ENCODE peak calls at places on chromosomes 4 and X, in seven cellular contexts. D is H9, M is IMR-90, X is H1, R is mesendoderm, F is neuronal stem cell, A is mesenchymal stem cell. G is an unnamed sample. For H3K79me1, the result is how much of the 10 kb centered on the place peaks cover.

GRCh38 chrX:17595456-17596035 is 141.7 kb upstream of the SCML1 start:
- DNase-seq in D (no peak), M (peak), X (no peak), R (no peak), F (no peak), A (peak), G (no peak)

GRCh38 chrX:130741151-130741550 is 161.9 kb downstream of the ENOX2 start:
- DNase-seq in D (no peak), M (no peak), X (no peak), R (no peak), F (no peak), A (no peak), G (peak)

GRCh38 chr4:33649015-33649414 is 2595.3 kb downstream of the ARAP2 start:
- DNase-seq in D (no peak), M (peak), X (no peak), R (peak), F (no peak), A (peak), G (no peak)

GRCh38 chr4:125060376-125060775 is 254.4 kb upstream of the FAT4 start:
- DNase-seq in D (no peak), M (no peak), X (no peak), R (no peak), F (no peak), A (no peak), G (no peak)

GRCh38 chrX:151745651-151746050 is 11.1 kb downstream of the CNGA2 start:
- DNase-seq in D (peak), M (no peak), X (no peak), R (no peak), F (no peak), A (no peak), G (no peak)

GRCh38 chrX:44903107-44903506 is 30.1 kb downstream of the KDM6A start:
- DNase-seq in D (no peak), M (peak), X (no peak), R (peak), F (no peak), A (peak), G (peak)

GRCh38 chrX:28472926-28473325 is 114.3 kb upstream of the IL1RAPL1 start:
- DNase-seq in D (no peak), M (no peak), X (no peak), R (no peak), F (no peak), A (no peak), G (no peak)

GRCh38 chr4:183182873-183183725 is 84.0 kb downstream of the WWC2 start:
- DNase-seq in D (peak), M (peak), X (peak), R (peak), F (peak), A (peak), G (peak)

GRCh38 chr4:184282895-184283654 is 65.4 kb upstream of the ENPP6 start:
- DNase-seq in D (no peak), M (no peak), X (no peak), R (no peak), F (no peak), A (no peak), G (no peak)

GRCh38 chrX:12360991-12361598 is 222.8 kb downstream of the FRMPD4 start:
- DNase-seq in D (no peak), M (peak), X (no peak), R (no peak), F (no peak), A (no peak), G (no peak)

GRCh38 chr4:965766-966134 is 7.6 kb downstream of the DGKQ start:
- DNase-seq in D (no peak), M (no peak), X (no peak), R (no peak), F (no peak), A (no peak), G (no peak)

GRCh38 chr4:148056879-148057278 is 325.0 kb downstream of the ARHGAP10 start:
- DNase-seq in D (peak), M (peak), X (peak), R (peak), F (no peak), A (peak), G (peak)

GRCh38 chrX:130810561-130810960 is 92.4 kb downstream of the ENOX2 start:
- DNase-seq in D (no peak), M (no peak), X (no peak), R (no peak), F (no peak), A (no peak), G (no peak)

GRCh38 chrX:66164470-66164869 is 423 bp downstream of the HEPH start:
- DNase-seq in D (no peak), M (no peak), X (no peak), R (peak), F (peak), A (no peak), G (no peak)

GRCh38 chr4:140637836-140638235 is 69.1 kb upstream of the UCP1 start:
- DNase-seq in D (peak), M (no peak), X (no peak), R (peak), F (no peak), A (no peak), G (peak)

GRCh38 chr4:20086067-20086466 is 165.6 kb upstream of the SLIT2 start:
- DNase-seq in D (no peak), M (no peak), X (no peak), R (no peak), F (no peak), A (no peak), G (no peak)

GRCh38 chr4:1463088-1463926 is 57.1 kb upstream of the NKX1-1 start:
- DNase-seq in D (no peak), M (peak), X (no peak), R (no peak), F (no peak), A (peak), G (no peak)

GRCh38 chr4:38382492-38382891 is 281.5 kb upstream of the KLF3 start:
- DNase-seq in D (no peak), M (no peak), X (no peak), R (peak), F (no peak), A (peak), G (no peak)

GRCh38 chr4:129364747-129365452 is 268.9 kb downstream of the C4orf33 start:
- DNase-seq in D (no peak), M (no peak), X (no peak), R (no peak), F (no peak), A (no peak), G (no peak)

GRCh38 chrX:115047715-115048114 is 30.3 kb upstream of the IL13RA2 start:
- DNase-seq in D (no peak), M (no peak), X (no peak), R (no peak), F (no peak), A (no peak), G (peak)

GRCh38 chr4:88738146-88738545 is 40.5 kb upstream of the NAP1L5 start:
- DNase-seq in D (no peak), M (no peak), X (no peak), R (no peak), F (no peak), A (no peak), G (no peak)

GRCh38 chr4:39476181-39476873 is 17.5 kb downstream of the LIAS start:
- DNase-seq in D (no peak), M (peak), X (no peak), R (no peak), F (no peak), A (no peak), G (no peak)

GRCh38 chr4:65386927-65387326 is 283.4 kb downstream of the EPHA5 start:
- DNase-seq in D (no peak), M (no peak), X (no peak), R (no peak), F (no peak), A (no peak), G (no peak)

GRCh38 chr4:45036677-45037076 is 310.3 kb upstream of the GNPDA2 start:
- DNase-seq in D (no peak), M (no peak), X (no peak), R (peak), F (no peak), A (no peak), G (no peak)

GRCh38 chr4:74258949-74259348 is 49.3 kb upstream of the EPGN start:
- DNase-seq in D (no peak), M (peak), X (no peak), R (no peak), F (no peak), A (peak), G (no peak)

GRCh38 chr4:27020203-27020602 is 159.6 kb downstream of the STIM2 start:
- DNase-seq in D (no peak), M (no peak), X (no peak), R (no peak), F (no peak), A (no peak), G (no peak)

DNA sequence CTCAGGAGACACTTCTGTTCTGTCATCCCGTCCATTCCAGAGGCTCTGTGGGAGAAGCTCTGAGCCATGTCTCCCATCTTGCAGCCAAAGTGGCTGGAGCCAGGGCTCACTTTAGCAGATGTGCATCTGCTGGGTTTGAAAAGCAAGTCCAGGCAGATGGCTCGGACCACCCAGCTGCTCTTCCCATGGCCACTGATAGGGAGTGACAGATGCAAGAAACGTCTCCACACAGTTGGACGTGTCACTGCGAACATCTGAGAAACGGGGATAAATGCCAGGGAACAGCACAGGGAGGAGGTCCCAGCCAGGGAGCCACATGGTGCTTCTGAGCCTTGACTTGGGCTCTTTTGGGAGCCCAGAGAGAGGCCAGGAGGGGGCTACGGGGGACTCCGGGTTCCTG is 242.3 kb downstream of the AFAP1 start:
- DNase-seq in D (no peak), M (no peak), X (no peak), R (no peak), F (no peak), A (no peak), G (no peak)
- H3K79me1 ChIP-seq in D (under half), M (under half), X (under half), R (under half), F (under half), A (under half), G (under half)

DNA sequence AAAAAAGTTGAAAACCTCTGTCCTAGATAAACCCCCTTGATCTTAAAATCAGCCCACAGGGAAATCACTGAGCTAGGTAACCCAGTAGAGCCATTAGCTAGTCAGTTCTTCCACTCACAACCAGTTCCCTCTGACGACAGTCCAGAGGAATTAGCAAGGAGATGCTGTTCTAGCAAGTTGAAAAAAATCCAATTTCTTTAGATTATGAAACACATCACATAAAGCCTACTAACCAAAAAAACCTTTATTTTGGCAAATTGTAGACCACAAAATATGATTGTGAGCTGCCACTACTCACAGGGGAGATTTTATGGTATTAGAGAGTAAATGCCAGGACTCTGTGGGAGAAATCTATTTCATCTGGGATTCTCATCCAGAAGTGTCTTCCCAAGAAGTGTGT is 22.6 kb downstream of the ADAMTS3 start:
- DNase-seq in D (no peak), M (no peak), X (no peak), R (no peak), F (no peak), A (no peak), G (no peak)
- H3K18ac ChIP-seq in D (no peak), M (no peak), X (no peak), R (no peak), F (no peak), A (no peak), G (no peak)

GRCh38 chr4:6692379-6692778 is 1.3 kb upstream of the S100P start:
- DNase-seq in D (no peak), M (no peak), X (no peak), R (no peak), F (no peak), A (no peak), G (no peak)

GRCh38 chr4:6693274-6694176 is at the start of gene S100P:
- DNase-seq in D (no peak), M (no peak), X (no peak), R (no peak), F (no peak), A (no peak), G (peak)

GRCh38 chr4:6692806-6693205 is 872 bp upstream of the S100P start:
- DNase-seq in D (no peak), M (peak), X (no peak), R (no peak), F (no peak), A (no peak), G (peak)

GRCh38 chr4:6695660-6696581 is 2.2 kb downstream of the S100P start:
- DNase-seq in D (no peak), M (peak), X (no peak), R (no peak), F (no peak), A (peak), G (peak)

DNA sequence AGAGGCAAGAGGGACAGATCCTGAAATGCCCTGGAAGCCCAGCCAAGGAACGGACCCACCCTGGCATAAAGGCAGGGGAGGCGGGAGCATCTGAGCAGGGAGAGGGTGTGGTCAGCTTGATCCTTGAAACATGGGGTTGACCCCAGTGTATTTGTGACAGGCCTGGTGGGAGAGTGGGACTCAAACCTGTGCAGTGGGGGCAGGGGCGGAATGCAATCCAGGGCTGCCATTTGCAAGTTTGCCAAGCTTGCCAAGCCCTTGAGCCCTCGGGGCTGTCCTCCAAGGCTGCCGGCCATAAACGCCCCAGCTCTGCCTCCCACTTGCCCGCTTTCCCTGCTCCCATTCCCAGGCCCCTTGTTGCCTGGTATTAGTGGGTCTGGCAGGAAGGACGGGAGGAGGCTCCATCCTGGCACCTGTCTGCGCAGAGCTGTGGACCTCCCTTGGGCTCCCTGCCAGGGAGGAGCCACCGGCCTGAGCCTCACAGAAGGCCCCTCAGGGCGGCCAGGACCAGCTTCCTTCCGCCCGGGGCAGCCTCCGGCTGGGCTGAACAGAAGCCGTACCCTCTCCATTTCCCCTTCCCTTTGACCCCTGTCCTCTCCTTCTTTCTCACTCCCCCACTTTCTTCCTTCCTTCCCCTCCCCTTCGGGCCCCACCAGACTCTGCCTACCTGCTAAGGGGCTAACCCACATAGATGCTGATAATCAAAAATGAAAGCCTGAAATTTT is 661 bp downstream of the S100P start:
- DNase-seq in D (no peak), M (no peak), X (no peak), R (no peak), F (no peak), A (no peak), G (peak)
- H3K9ac ChIP-seq in D (no peak), M (no peak), X (no peak), R (no peak), F (peak), A (no peak), G (no peak)

GRCh38 chr4:154001187-154001586 is 212.3 kb upstream of the SFRP2 start:
- DNase-seq in D (no peak), M (no peak), X (no peak), R (no peak), F (no peak), A (no peak), G (no peak)
- H3K79me1 ChIP-seq in D (under half), M (under half), X (under half), R (under half), F (under half), A (under half), G (under half)

DNA sequence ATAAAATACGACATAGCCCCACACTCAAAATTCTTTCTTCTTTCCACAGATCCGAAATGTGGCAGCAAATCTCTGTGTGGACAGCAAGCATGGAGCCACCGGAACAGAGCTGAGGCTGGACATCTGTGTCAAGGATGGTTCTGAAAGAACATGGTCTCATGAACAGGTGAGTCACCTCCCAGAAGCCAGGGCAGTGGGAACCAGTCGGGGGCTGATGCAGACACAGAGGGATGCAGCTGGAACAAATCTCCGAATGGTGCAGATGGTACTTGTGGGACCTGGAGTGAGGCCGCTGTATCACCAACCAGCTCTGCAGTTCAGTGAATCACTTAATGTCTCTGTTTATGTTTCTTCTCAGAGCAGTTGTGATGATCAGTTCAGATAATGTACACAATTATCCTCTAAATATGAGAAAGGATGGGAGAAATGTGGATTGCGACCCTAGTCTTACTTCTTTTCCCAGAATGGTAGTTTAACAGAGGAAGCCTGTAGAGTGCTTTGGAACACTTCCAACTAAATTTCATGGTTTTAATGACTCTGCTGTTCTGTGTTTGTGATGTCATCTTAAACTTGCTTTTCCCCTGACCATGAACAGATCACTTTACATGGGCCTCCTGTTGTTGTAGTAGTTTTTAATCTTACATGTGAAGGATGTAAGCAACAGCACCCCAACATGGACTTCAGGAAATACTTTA is 159.3 kb upstream of the GALNT7 start:
- DNase-seq in D (no peak), M (peak), X (no peak), R (no peak), F (no peak), A (peak), G (no peak)
- H3K18ac ChIP-seq in D (no peak), M (no peak), X (no peak), R (no peak), F (no peak), A (no peak), G (no peak)

GRCh38 chr4:76952631-76953587 is 3.4 kb downstream of the SEPTIN11 start:
- DNase-seq in D (no peak), M (no peak), X (no peak), R (no peak), F (no peak), A (no peak), G (no peak)
- H3K9ac ChIP-seq in D (no peak), M (peak), X (no peak), R (no peak), F (no peak), A (peak), G (no peak)

G was measured in trophoblast cell.